ENCODE peak calls at places on chromosomes 2 and 18, in seven cellular contexts. R, H, M, P, C, D and A are unnamed samples.

GRCh38 chr2:56337342-56337741 is 153.6 kb downstream of the CCDC85A start:
- DNase-seq in R (no peak), P (no peak), D (no peak), M (no peak), H (no peak), C (no peak), A (no peak)

GRCh38 chr2:189557373-189557772 is 23.2 kb downstream of the SLC40A1 start:
- DNase-seq in R (no peak), D (no peak), C (no peak), M (no peak), H (no peak), P (no peak), A (no peak)

GRCh38 chr2:239190346-239190745 is 210.5 kb downstream of the HDAC4 start:
- DNase-seq in H (peak; percentile 7), C (no peak), M (no peak), P (no peak), R (peak; percentile 52), D (no peak), A (no peak)

GRCh38 chr2:187581125-187581896 is 27.1 kb upstream of the TFPI start:
- DNase-seq in C (peak; percentile 66), H (no peak), R (no peak), M (no peak), P (peak; percentile 64), D (no peak), A (peak; percentile 79)

GRCh38 chr2:38750011-38750792 is 959 bp downstream of the SRSF7 start:
- DNase-seq in H (peak; percentile 59), M (peak; percentile 45), P (no peak), D (peak; percentile 30), R (peak; percentile 87), C (peak; percentile 57), A (peak; percentile 55)

GRCh38 chr2:230938516-230939065 is 13.5 kb upstream of the GPR55 start:
- DNase-seq in D (no peak), P (no peak), H (no peak), C (no peak), R (peak; percentile 51), M (no peak), A (no peak)

GRCh38 chr18:27500531-27500930 is 315.4 kb upstream of the CHST9 start:
- DNase-seq in R (no peak), D (no peak), H (no peak), M (no peak), P (no peak), C (no peak), A (no peak)

GRCh38 chr2:73212448-73213176 is 1.4 kb upstream of the SMYD5 start:
- DNase-seq in C (peak; percentile 77), D (peak; percentile 55), P (peak; percentile 83), H (peak; percentile 68), M (peak; percentile 71), R (peak; percentile 90), A (peak; percentile 85)

GRCh38 chr2:232353660-232354059 is 24.9 kb upstream of the ALPP start:
- DNase-seq in H (no peak), C (no peak), M (no peak), D (no peak), P (no peak), R (no peak), A (no peak)
- H3K27me3 ChIP-seq in H (peaks cover 72% of the 10 kb centered on the region), C (peaks cover 18% of the 10 kb centered on the region), M (peaks cover 20% of the 10 kb centered on the region), D (peaks cover 8% of the 10 kb centered on the region), P (no peaks in the 10 kb centered on the region), R (no peaks in the 10 kb centered on the region), A (peaks cover 51% of the 10 kb centered on the region)

DNA sequence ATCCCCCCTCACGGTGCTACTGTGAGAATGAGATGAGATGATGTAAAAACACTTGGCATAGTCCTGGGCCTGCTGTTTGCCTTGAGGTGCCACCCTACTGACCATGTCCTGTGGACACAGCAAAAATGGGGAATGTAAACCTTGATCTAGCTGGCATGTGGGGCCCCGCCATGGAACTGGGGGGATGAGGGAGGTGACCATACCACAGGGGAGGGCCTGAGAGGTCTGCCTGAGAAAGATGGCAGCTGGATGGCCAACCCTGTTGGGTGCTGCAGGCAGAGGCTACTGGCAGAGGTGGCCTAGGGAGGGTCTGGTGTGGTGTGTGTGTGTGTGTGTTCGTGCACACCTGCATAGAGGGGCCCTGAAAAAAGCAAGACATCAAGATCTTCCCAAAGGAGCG is 777 bp downstream of the HAAO start:
- DNase-seq in D (no peak), P (no peak), H (no peak), M (no peak), C (no peak), R (no peak), A (no peak)
- H3K4me3 ChIP-seq in D (no peak overlapping the region), P (no peak overlapping the region), H (peak overlapping the region; percentile 74), M (no peak overlapping the region), C (no peak overlapping the region), R (no peak overlapping the region), A (peak overlapping the region; percentile 52)

GRCh38 chr2:236215196-236215595 is 47.0 kb upstream of the GBX2 start:
- DNase-seq in C (no peak), P (no peak), M (no peak), H (no peak), D (no peak), R (no peak), A (no peak)
- H3K27me3 ChIP-seq in C (no peaks in the 10 kb centered on the region), P (no peaks in the 10 kb centered on the region), M (no peaks in the 10 kb centered on the region), H (peaks cover 59% of the 10 kb centered on the region), D (no peaks in the 10 kb centered on the region), R (no peaks in the 10 kb centered on the region), A (peaks cover 66% of the 10 kb centered on the region)

DNA sequence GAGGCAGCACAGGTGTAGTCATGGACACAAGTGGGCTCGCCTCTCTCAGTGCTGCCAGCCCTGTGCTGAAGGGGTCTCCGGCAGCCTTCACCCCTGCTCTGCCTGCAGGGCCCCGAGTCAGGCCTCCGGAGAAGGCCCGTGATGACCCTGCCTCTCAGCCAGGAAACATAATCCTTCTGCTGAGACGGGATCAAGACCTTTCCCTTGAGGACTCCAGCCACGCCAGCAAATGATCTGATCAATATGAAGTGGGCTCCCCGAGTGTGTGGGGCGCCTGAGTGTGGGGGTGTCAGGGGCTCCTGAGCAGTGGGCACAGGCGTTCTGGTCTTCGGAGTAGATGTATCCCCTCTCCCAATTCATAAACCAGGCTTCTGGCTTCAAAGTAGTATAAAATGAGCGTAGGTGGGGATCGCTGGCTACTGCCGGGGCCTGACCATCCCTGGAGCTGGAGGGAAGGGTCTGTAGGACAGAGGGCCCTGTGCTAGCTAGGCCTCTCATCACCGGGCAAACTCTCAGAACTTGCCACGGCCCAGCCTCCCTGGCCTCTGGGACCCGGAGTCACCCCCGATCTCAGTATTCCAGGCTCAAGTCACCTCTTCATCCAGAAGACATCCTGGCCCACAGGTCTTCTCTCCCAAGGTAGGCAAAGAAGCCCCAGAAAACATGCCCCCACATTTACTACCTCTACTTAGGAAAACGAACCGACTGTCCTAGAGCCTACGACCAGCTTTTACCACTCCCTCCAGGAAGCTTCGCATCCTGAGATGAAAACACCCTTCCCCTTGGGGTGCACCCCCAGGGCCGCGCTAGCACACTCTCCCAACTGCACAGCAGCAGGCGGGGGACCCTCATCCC is 33.6 kb downstream of the CRACDL start:
- DNase-seq in H (no peak), M (no peak), C (no peak), P (no peak), R (no peak), D (no peak), A (no peak)
- H3K4me3 ChIP-seq in H (no peak overlapping the region), M (no peak overlapping the region), C (no peak overlapping the region), P (no peak overlapping the region), R (no peak overlapping the region), D (no peak overlapping the region), A (no peak overlapping the region)

DNA sequence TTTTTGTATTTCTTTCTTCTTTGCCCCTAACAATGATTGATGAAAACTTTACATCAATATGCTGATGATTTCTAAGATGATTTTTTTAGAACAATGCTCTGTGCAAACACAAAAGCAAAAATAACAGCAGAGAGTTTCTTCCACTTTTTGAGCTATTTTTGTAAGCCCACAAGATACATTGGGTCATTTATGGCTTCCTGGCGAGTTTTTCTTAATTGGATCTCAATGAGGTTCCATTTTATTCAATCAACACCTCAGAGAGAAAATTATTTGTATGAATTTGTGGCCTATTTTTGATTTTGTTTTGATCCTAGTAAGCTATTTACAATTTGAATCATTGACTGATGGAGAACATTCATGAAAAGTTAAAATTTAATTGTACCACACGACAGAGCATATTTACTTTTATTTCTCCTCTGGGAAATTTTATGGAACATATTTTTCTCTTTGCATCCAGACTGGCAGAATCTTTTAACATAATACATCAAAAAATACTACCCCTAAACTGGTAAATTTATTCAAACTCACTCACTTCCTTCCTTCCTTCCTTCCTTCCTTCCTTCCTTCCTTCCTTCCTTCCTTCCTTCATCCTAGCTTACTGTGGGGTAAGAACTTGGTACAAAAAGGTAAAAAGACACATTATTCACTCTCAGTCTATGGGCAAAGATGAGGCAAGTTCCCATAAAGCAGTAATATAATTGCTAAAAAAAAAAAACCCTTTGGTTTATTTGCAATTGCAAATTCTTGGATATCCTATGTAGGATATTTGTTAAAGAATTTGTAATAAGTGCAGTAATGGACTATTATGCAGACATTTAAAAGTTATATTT is 710.4 kb downstream of the SLC4A3 start:
- DNase-seq in H (no peak), D (no peak), C (no peak), M (no peak), P (no peak), R (no peak), A (peak; percentile 95)
- H3K27me3 ChIP-seq in H (no peaks in the 10 kb centered on the region), D (no peaks in the 10 kb centered on the region), C (no peaks in the 10 kb centered on the region), M (no peaks in the 10 kb centered on the region), P (no peaks in the 10 kb centered on the region), R (no peaks in the 10 kb centered on the region), A (no peaks in the 10 kb centered on the region)

GRCh38 chr18:2980607-2980923 is 32.4 kb downstream of the LPIN2 start:
- DNase-seq in H (no peak), P (no peak), D (no peak), R (no peak), C (no peak), M (no peak), A (no peak)

GRCh38 chr18:2981212-2981728 is 31.7 kb downstream of the LPIN2 start:
- DNase-seq in D (no peak), M (no peak), P (no peak), H (no peak), C (no peak), R (no peak), A (peak; percentile 52)

GRCh38 chr18:2984703-2985261 is 28.2 kb downstream of the LPIN2 start:
- DNase-seq in R (no peak), D (no peak), C (no peak), H (no peak), P (no peak), M (no peak), A (no peak)

GRCh38 chr18:2983296-2983695 is 29.6 kb downstream of the LPIN2 start:
- DNase-seq in D (no peak), P (no peak), R (no peak), H (no peak), C (no peak), M (no peak), A (no peak)

GRCh38 chr18:2982452-2983172 is 30.3 kb downstream of the LPIN2 start:
- DNase-seq in H (no peak), R (no peak), P (peak; percentile 44), D (no peak), C (peak; percentile 30), M (no peak), A (no peak)
- H3K4me3 ChIP-seq in H (peak overlapping the region; percentile 21), R (no peak overlapping the region), P (no peak overlapping the region), D (peak overlapping the region; percentile 98), C (no peak overlapping the region), M (peak overlapping the region; percentile 44), A (no peak overlapping the region)